ENCODE peak calls at places on chromosomes 5 and 9, in nine cellular contexts. A is fibroblast of lung; V is AG20443; I is stimulated activated naive CD8-positive, alpha-beta T cell treated with anti-CD3 and anti-CD28 coated beads, Interleukin-15, Interleukin-2, amounts not matched to agents 100 U/mL and 50 U/mL, for 24 hours; Q is central memory CD8-positive, alpha-beta T cell; Z is activated naive CD8-positive, alpha-beta T cell treated with anti-CD3 and anti-CD28 coated beads, Interleukin-2, amount 50 U/mL, for 16 hours; E is Calu3; N is NCI-H1092 treated with DMSO at 0.1 percent for 48 hours; C is NCI-H446. J is an unnamed sample.
A peak's percentile ranks its signal among the peaks of the same experiment; 100 is the strongest.

GRCh38 chr9:22446950-22447606 is 454 bp downstream of the DMRTA1 start:
- DNase-seq in A (peak; percentile 22), V (peak; percentile 54), I (peak; percentile 41), Q (no peak), Z (no peak), E (peak; percentile 76), N (peak; percentile 88), C (peak; percentile 73), J (peak; percentile 48)

GRCh38 chr5:1638658-1639400 is 115.1 kb upstream of the LPCAT1 start:
- DNase-seq in A (no peak), V (no peak), I (no peak), Q (no peak), Z (no peak), E (no peak), N (no peak), C (no peak), J (no peak)

GRCh38 chr9:36126016-36126786 is 10.3 kb upstream of the GLIPR2 start:
- DNase-seq in A (no peak), V (no peak), I (no peak), Q (no peak), Z (no peak), E (no peak), N (no peak), C (no peak), J (no peak)

GRCh38 chr5:9183306-9183705 is 362.6 kb downstream of the SEMA5A start:
- DNase-seq in A (no peak), V (no peak), I (no peak), Q (no peak), Z (no peak), E (no peak), N (no peak), C (no peak), J (no peak)

GRCh38 chr5:132662925-132663770 is 5.2 kb downstream of the IL13 start:
- DNase-seq in A (no peak), V (no peak), I (peak; percentile 56), Q (peak; percentile 55), Z (no peak), E (no peak), N (no peak), C (no peak), J (no peak)

GRCh38 chr5:66877843-66878242 is 281.6 kb downstream of the MAST4 start:
- DNase-seq in A (peak; percentile 24), V (peak; percentile 11), I (no peak), Q (no peak), Z (no peak), E (peak; percentile 52), N (no peak), C (no peak), J (no peak)

GRCh38 chr9:124251605-124252366 is 6.0 kb upstream of the NEK6 start:
- DNase-seq in A (no peak), V (peak; percentile 64), I (no peak), Q (no peak), Z (no peak), E (no peak), N (no peak), C (peak; percentile 63), J (no peak)

GRCh38 chr5:20556364-20556763 is 568.4 kb upstream of the CDH18 start:
- DNase-seq in A (peak; percentile 51), V (no peak), I (no peak), Q (no peak), Z (no peak), E (no peak), N (no peak), C (no peak), J (no peak)

GRCh38 chr5:86766103-86766502 is 148.4 kb downstream of the COX7C start:
- DNase-seq in A (no peak), V (no peak), I (no peak), Q (no peak), Z (no peak), E (no peak), N (no peak), C (no peak), J (peak; percentile 42)

GRCh38 chr5:160694896-160695295 is 157.1 kb downstream of the ATP10B start:
- DNase-seq in A (no peak), V (no peak), I (no peak), Q (no peak), Z (no peak), E (no peak), N (no peak), C (no peak), J (no peak)

GRCh38 chr5:1799110-1799601 is 481 bp downstream of the MRPL36 start:
- DNase-seq in A (peak; percentile 35), V (peak; percentile 60), I (peak; percentile 55), Q (no peak), Z (no peak), E (no peak), N (no peak), C (no peak), J (no peak)

GRCh38 chr5:61675015-61675692 is 343.1 kb downstream of the ZSWIM6 start:
- DNase-seq in A (no peak), V (no peak), I (no peak), Q (no peak), Z (no peak), E (peak; percentile 53), N (no peak), C (no peak), J (no peak)

GRCh38 chr9:121485618-121486531 is 13.8 kb downstream of the GGTA1 start:
- DNase-seq in A (no peak), V (no peak), I (no peak), Q (no peak), Z (no peak), E (no peak), N (no peak), C (no peak), J (no peak)

GRCh38 chr9:114968710-114969109 is 38.3 kb upstream of the TNFSF8 start:
- DNase-seq in A (peak; percentile 50), V (peak; percentile 36), I (peak; percentile 22), Q (no peak), Z (no peak), E (no peak), N (no peak), C (no peak), J (no peak)

GRCh38 chr9:129946596-129946995 is 96.4 kb downstream of the FNBP1 start:
- DNase-seq in A (no peak), V (no peak), I (no peak), Q (no peak), Z (no peak), E (no peak), N (no peak), C (no peak), J (no peak)

GRCh38 chr9:33506626-33507370 is 17.3 kb upstream of the ANKRD18B start:
- DNase-seq in A (peak; percentile 91), V (peak; percentile 18), I (peak; percentile 28), Q (no peak), Z (no peak), E (peak; percentile 82), N (no peak), C (no peak), J (no peak)

GRCh38 chr5:14714706-14715105 is 50.2 kb downstream of the OTULIN start:
- DNase-seq in A (no peak), V (no peak), I (no peak), Q (no peak), Z (no peak), E (no peak), N (peak; percentile 7), C (peak; percentile 58), J (peak; percentile 26)

GRCh38 chr5:68285857-68286611 is 70.5 kb downstream of the PIK3R1 start:
- DNase-seq in A (peak; percentile 75), V (peak; percentile 30), I (no peak), Q (no peak), Z (no peak), E (no peak), N (peak; percentile 43), C (peak; percentile 68), J (no peak)

GRCh38 chr9:112447283-112447761 is 39.3 kb upstream of the KIAA1958 start:
- DNase-seq in A (peak; percentile 8), V (peak; percentile 72), I (no peak), Q (no peak), Z (no peak), E (no peak), N (no peak), C (no peak), J (no peak)

GRCh38 chr5:175638305-175638704 is 19.6 kb upstream of the HRH2 start:
- DNase-seq in A (no peak), V (no peak), I (no peak), Q (no peak), Z (no peak), E (no peak), N (no peak), C (no peak), J (no peak)

GRCh38 chr9:120729796-120730195 is 15.5 kb upstream of the MEGF9 start:
- DNase-seq in A (no peak), V (no peak), I (no peak), Q (no peak), Z (no peak), E (no peak), N (no peak), C (no peak), J (no peak)

GRCh38 chr9:71656496-71656895 is 111.8 kb downstream of the CEMIP2 start:
- DNase-seq in A (no peak), V (no peak), I (no peak), Q (no peak), Z (no peak), E (no peak), N (no peak), C (no peak), J (no peak)

GRCh38 chr9:136850866-136851775 is 1.0 kb upstream of the MAMDC4 start:
- DNase-seq in A (no peak), V (no peak), I (no peak), Q (no peak), Z (no peak), E (no peak), N (no peak), C (no peak), J (no peak)

GRCh38 chr5:150615141-150615699 is 25.2 kb upstream of the SYNPO start:
- DNase-seq in A (peak; percentile 29), V (peak; percentile 83), I (no peak), Q (no peak), Z (no peak), E (peak; percentile 44), N (no peak), C (peak; percentile 63), J (peak; percentile 83)

GRCh38 chr5:173963867-173964429 is 25.0 kb upstream of the C5orf47 start:
- DNase-seq in A (peak; percentile 16), V (peak; percentile 53), I (no peak), Q (no peak), Z (no peak), E (peak; percentile 49), N (peak; percentile 92), C (no peak), J (peak; percentile 3)

GRCh38 chr9:69346596-69347390 is 21.8 kb downstream of the ENTREP1 start:
- DNase-seq in A (no peak), V (no peak), I (no peak), Q (no peak), Z (no peak), E (no peak), N (no peak), C (no peak), J (no peak)

GRCh38 chr9:136409557-136410455 is 608 bp downstream of the ENTR1 start:
- DNase-seq in A (peak; percentile 17), V (peak; percentile 78), I (peak; percentile 49), Q (no peak), Z (no peak), E (peak; percentile 17), N (peak; percentile 20), C (no peak), J (no peak)

GRCh38 chr9:26786571-26786970 is 106.0 kb downstream of the CAAP1 start:
- DNase-seq in A (no peak), V (no peak), I (no peak), Q (no peak), Z (no peak), E (no peak), N (no peak), C (no peak), J (no peak)

GRCh38 chr9:114666441-114666840 is 8.8 kb upstream of the TEX53 start:
- DNase-seq in A (no peak), V (no peak), I (no peak), Q (no peak), Z (no peak), E (no peak), N (no peak), C (no peak), J (no peak)

GRCh38 chr9:131959887-131960286 is 119.8 kb downstream of the MED27 start:
- DNase-seq in A (no peak), V (no peak), I (no peak), Q (no peak), Z (no peak), E (no peak), N (no peak), C (no peak), J (no peak)

GRCh38 chr5:112535339-112535738 is 116.3 kb upstream of the EPB41L4A start:
- DNase-seq in A (no peak), V (no peak), I (no peak), Q (no peak), Z (no peak), E (no peak), N (no peak), C (no peak), J (no peak)